ENCODE peak calls at places on chromosomes 2 and 18, in five cellular contexts. T, A, K, X and E are unnamed samples.
A peak's percentile ranks its signal among the peaks of the same experiment; 100 is the strongest.

GRCh38 chr2:149744845-149745244 is 157.3 kb upstream of the MMADHC start:
- DNase-seq in K (no peak), T (no peak), A (no peak), X (no peak), E (no peak)

GRCh38 chr2:215950009-215950408 is 63.3 kb downstream of the MREG start:
- DNase-seq in T (no peak), A (peak; percentile 8), X (peak; percentile 25), K (no peak), E (peak; percentile 58)

GRCh38 chr2:230885467-230886130 is 20.9 kb downstream of the ITM2C start:
- DNase-seq in A (peak; percentile 66), T (no peak), X (no peak), K (no peak), E (peak; percentile 25)

GRCh38 chr2:12314119-12314735 is 402.5 kb upstream of the TRIB2 start:
- DNase-seq in X (no peak), A (no peak), T (no peak), K (no peak), E (no peak)

GRCh38 chr2:151638188-151638933 is 95.9 kb downstream of the NEB start:
- DNase-seq in X (no peak), K (no peak), T (peak; percentile 56), A (no peak), E (peak; percentile 35)

GRCh38 chr18:68840554-68841263 is 42.8 kb downstream of the CCDC102B start:
- DNase-seq in A (no peak), X (no peak), T (no peak), K (peak; percentile 46), E (peak; percentile 23)

GRCh38 chr2:38438536-38439225 is 61.6 kb upstream of the ATL2 start:
- DNase-seq in X (no peak), K (no peak), T (no peak), A (no peak), E (no peak)

GRCh38 chr2:217215877-217216276 is 356.0 kb upstream of the TNP1 start:
- DNase-seq in X (no peak), T (no peak), K (no peak), A (no peak), E (no peak)

GRCh38 chr18:58556333-58557012 is 72.4 kb downstream of the ALPK2 start:
- DNase-seq in T (no peak), X (no peak), K (no peak), A (no peak), E (no peak)

GRCh38 chr2:70514612-70515055 is 39.0 kb downstream of the TGFA start:
- DNase-seq in K (no peak), A (no peak), T (peak; percentile 94), X (no peak), E (no peak)

GRCh38 chr2:98388081-98388480 is 41.8 kb downstream of the CNGA3 start:
- DNase-seq in K (no peak), T (no peak), X (no peak), A (no peak), E (no peak)

GRCh38 chr2:216687646-216688045 is 7.7 kb downstream of the IGFBP5 start:
- DNase-seq in K (no peak), A (no peak), X (peak; percentile 51), T (no peak), E (peak; percentile 59)

GRCh38 chr18:70420151-70420898 is 131.5 kb downstream of the SOCS6 start:
- DNase-seq in K (no peak), T (no peak), A (no peak), X (no peak), E (no peak)

GRCh38 chr2:40016151-40016885 is 237.3 kb upstream of the THUMPD2 start:
- DNase-seq in A (no peak), T (no peak), X (no peak), K (no peak), E (no peak)

GRCh38 chr2:7377861-7378569 is 460.8 kb downstream of the RNF144A start:
- DNase-seq in T (no peak), A (no peak), X (no peak), K (no peak), E (no peak)

GRCh38 chr2:57111531-57111930 is 927.7 kb downstream of the CCDC85A start:
- DNase-seq in K (no peak), T (no peak), X (no peak), A (no peak), E (no peak)

GRCh38 chr2:239879423-239880084 is 145.6 kb downstream of the NDUFA10 start:
- DNase-seq in X (no peak), A (no peak), T (no peak), K (no peak), E (no peak)

GRCh38 chr2:128412181-128412871 is 93.7 kb upstream of the HS6ST1 start:
- DNase-seq in X (no peak), K (no peak), T (peak; percentile 34), A (no peak), E (no peak)

GRCh38 chr2:16855183-16855582 is 189.5 kb upstream of the CYRIA start:
- DNase-seq in X (no peak), A (no peak), T (no peak), K (no peak), E (no peak)

GRCh38 chr2:169734172-169734847 is 678 bp downstream of the KLHL23 start:
- DNase-seq in A (peak; percentile 33), T (no peak), X (peak; percentile 74), K (no peak), E (peak; percentile 42)

GRCh38 chr2:10385933-10386773 is 62.0 kb downstream of the ODC1 start:
- DNase-seq in X (no peak), A (no peak), K (no peak), T (no peak), E (no peak)

GRCh38 chr2:237221443-237221842 is 135.8 kb downstream of the COPS8 start:
- DNase-seq in K (no peak), A (no peak), X (no peak), T (no peak), E (no peak)

GRCh38 chr2:132415256-132416079 is 1.1 kb upstream of the GPR39 start:
- DNase-seq in K (no peak), X (no peak), T (no peak), A (no peak), E (no peak)
- TF ChIP-seq POLR2A in K (no peak), X (no peak), T (no peak), A (no peak), E (no peak)

DNA sequence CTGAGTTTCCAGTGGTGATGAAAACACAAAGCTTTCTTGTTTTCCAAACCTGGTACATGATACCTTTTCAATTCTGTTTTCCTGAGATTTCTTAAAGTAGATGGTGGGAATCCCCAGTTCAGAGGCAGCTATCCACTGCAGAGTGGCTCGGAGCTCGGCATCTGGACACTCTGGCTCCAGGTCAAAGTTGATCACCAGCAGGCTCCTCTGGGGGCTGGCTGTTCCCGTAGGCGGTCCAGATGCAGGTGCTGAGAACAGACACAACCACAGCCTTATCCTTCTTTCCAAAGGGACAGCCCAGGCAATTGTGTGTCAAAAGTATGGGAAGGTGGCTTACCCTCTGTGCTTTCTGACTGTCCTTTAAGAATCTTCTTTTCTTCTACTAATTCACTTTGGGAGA is 119.5 kb downstream of the DAW1 start:
- DNase-seq in A (no peak), X (no peak), T (no peak), K (no peak), E (no peak)
- TF ChIP-seq POLR2A in A (no peak), X (no peak), T (no peak), K (no peak), E (no peak)

GRCh38 chr2:99576775-99577174 is 87.0 kb upstream of the REV1 start:
- DNase-seq in A (no peak), X (no peak), T (no peak), K (no peak), E (no peak)
- TF ChIP-seq POLR2A in A (no peak), X (no peak), T (no peak), K (no peak), E (no peak)

DNA sequence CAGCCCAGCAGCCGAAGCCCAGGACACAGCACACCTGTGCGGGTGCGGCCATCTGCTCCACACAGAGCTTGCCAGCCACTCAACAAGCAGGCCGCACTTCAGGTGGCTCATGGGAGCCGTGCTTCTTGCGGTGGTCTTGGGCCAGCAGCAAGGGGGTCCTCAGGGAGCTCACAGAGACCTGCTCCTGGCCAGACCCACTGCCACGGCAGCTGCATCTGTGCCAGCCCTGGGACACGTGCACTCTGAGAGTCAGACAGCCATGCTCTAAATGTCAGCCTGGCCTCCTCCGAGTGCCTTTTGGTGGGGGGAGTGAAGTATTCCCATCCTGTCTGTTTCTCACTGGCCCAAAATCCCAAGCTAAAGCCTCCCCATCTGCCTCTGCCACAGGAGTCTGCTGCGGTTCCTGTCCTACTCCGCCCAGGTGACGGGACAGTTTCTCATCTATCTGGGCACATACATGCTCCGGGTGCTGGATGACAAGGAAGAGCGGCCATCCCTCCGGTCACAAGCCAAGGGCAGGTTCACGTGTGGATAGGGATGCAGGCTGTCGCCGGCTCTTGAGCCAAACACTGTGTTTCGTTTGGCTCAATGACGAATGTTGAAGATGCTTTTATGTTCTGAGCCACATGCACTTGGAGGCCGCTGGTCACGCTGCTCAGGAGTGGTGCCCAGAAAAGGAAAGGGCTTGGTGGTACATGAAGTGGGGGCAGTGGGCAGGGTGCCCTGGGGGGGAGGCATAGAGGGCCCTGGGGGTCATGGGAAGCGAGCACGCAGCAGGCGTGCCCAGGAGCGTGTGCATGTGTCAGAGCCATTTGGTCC is 22.8 kb downstream of the CIDEA start:
- DNase-seq in X (no peak), T (no peak), A (no peak), K (no peak), E (no peak)
- TF ChIP-seq POLR2A in X (no peak), T (no peak), A (no peak), K (no peak), E (no peak)

DNA sequence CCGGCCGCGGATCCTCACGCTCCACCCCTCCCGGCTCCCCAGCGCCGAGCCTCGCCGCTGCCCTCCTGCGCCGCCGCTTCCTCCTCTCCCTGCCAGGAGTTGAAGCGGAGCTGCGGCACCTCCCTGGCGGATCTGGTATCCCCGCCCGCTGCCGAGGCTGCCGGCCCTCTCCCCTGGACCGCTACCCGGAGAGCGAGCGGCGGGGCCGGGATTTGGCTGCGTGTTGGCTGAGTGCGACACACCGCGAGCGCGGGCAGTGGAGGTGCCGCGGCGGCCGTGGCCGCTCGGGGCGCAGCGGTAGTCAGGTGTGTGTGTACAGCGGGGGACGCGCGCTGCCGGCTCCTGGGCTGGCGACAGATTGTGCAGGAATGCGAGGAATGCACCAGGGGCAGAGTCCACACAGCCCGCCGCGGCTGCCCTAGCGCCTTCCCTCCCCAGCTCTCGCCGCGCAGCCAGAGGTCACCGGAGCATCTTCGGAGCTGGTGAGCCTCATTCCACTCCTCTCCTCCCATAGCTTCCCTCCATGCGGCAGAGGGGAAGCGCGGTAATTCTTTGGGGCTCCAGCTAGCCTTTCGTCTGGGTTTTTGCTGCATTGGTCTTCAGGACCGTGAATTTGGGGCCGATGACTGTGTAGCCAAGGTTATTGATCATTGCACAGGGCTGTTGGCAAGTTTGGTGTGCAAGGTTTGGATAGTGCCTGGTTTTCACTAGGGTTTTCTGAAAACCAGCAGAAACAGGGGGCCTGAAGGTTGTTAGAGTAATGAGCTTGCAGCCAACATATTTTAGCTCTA is 1.3 kb downstream of the PKP4 start:
- DNase-seq in K (peak; percentile 79), X (peak; percentile 69), T (peak; percentile 90), A (peak; percentile 22), E (peak; percentile 80)
- TF ChIP-seq POLR2A in K (peak; percentile 55), X (peak; percentile 60), T (peak; percentile 82), A (no peak), E (no peak)